ENCODE peak calls at places on chromosomes 11 and 22, in six cellular contexts. G is H9, L is neuronal stem cell, Z is mesenchymal stem cell, M is H1, V is IMR-90. A is an unnamed sample.

GRCh38 chr11:133810179-133810550 is 35.1 kb downstream of the SPATA19 start:
- DNase-seq in G (no peak), L (no peak), Z (no peak), M (no peak), V (no peak), A (no peak)

GRCh38 chr22:48923165-48923875 is 904.4 kb downstream of the BRD1 start:
- DNase-seq in G (no peak), L (no peak), Z (no peak), M (no peak), V (no peak), A (no peak)

GRCh38 chr11:32072872-32073661 is 17.8 kb upstream of the RCN1 start:
- DNase-seq in G (peak; percentile 40), L (peak; percentile 32), Z (no peak), M (no peak), V (no peak), A (no peak)

GRCh38 chr22:24444251-24444650 is 16.9 kb downstream of the ADORA2A start:
- DNase-seq in G (no peak), L (no peak), Z (no peak), M (no peak), V (no peak), A (no peak)

GRCh38 chr11:79054636-79055035 is 386.2 kb downstream of the TENM4 start:
- DNase-seq in G (no peak), L (no peak), Z (no peak), M (no peak), V (peak; percentile 87), A (no peak)

GRCh38 chr11:4539603-4540219 is 5.3 kb upstream of the OR52M1 start:
- DNase-seq in G (peak; percentile 39), L (peak; percentile 53), Z (peak; percentile 39), M (no peak), V (peak; percentile 29), A (peak; percentile 42)

GRCh38 chr11:92295175-92296137 is 70.8 kb downstream of the FAT3 start:
- DNase-seq in G (no peak), L (no peak), Z (peak; percentile 32), M (no peak), V (peak; percentile 33), A (no peak)

GRCh38 chr11:46490576-46491100 is 99.1 kb upstream of the CHRM4 start:
- DNase-seq in G (no peak), L (no peak), Z (peak; percentile 37), M (no peak), V (peak; percentile 46), A (no peak)

GRCh38 chr22:46083383-46084350 is 66.7 kb upstream of the PPARA start:
- DNase-seq in G (no peak), L (no peak), Z (no peak), M (no peak), V (no peak), A (no peak)

GRCh38 chr22:24540470-24540869 is 14.5 kb downstream of the GUCD1 start:
- DNase-seq in G (no peak), L (no peak), Z (no peak), M (no peak), V (no peak), A (no peak)

GRCh38 chr11:9150501-9150900 is 59.1 kb upstream of the SCUBE2 start:
- DNase-seq in G (no peak), L (no peak), Z (peak; percentile 81), M (no peak), V (peak; percentile 95), A (no peak)

GRCh38 chr11:100619484-100619883 is 67.6 kb upstream of the ARHGAP42 start:
- DNase-seq in G (no peak), L (no peak), Z (peak; percentile 38), M (no peak), V (peak; percentile 58), A (peak; percentile 61)

GRCh38 chr11:44596541-44597276 is 31.2 kb downstream of the CD82 start:
- DNase-seq in G (no peak), L (no peak), Z (no peak), M (no peak), V (no peak), A (peak; percentile 13)

GRCh38 chr11:87493516-87493915 is 455.8 kb downstream of the TMEM135 start:
- DNase-seq in G (peak; percentile 59), L (no peak), Z (no peak), M (peak; percentile 34), V (peak; percentile 55), A (peak; percentile 94)

GRCh38 chr22:44192098-44192810 is 11.5 kb downstream of the PARVG start:
- DNase-seq in G (peak; percentile 89), L (no peak), Z (no peak), M (peak; percentile 15), V (no peak), A (peak; percentile 46)

GRCh38 chr11:128161994-128162393 is 425.4 kb downstream of the ETS1 start:
- DNase-seq in G (no peak), L (no peak), Z (no peak), M (no peak), V (no peak), A (no peak)

DNA sequence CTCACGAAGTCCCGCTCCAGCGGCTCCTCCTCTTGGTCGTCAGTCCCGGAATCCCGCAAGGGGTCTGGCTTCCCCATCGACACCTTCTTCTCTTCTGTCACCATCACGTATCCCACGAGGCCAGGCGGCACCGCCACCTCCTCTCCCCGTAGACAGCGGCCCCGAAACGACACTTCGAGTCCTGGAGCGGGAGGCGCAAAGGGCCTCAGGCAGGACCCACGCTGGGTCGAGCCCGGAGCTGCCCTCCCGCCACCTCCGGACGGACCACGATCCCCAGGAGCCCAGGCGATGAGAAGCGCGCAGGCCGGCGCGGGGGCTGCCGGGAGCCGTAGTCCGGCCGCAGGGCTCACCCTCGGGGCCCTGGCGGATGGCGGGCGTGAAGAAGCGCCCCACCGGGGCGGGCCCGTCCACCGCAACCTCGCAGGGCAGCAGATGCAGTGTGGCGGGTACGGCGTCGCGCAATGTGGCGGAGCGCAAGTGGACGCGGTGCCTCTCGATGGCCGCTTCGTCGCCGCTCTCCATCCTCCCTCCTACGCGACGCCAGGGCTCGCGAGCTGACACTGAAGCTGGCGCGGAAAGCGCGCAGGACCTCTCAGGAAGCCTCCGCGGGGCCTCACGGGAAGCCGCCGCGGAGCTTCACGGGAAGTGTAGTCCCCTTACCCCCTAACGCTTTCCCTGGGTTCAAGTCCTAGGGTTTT is at the start of gene RNASEH2C:
- DNase-seq in G (peak; percentile 86), L (peak; percentile 78), Z (peak; percentile 85), M (peak; percentile 44), V (peak; percentile 80), A (peak; percentile 92)
- H3K18ac ChIP-seq in G (peak within 1 kb of the TSS; percentile 97), L (peak within 1 kb of the TSS; percentile 100), Z (peak within 1 kb of the TSS; percentile 95), M (peak within 1 kb of the TSS; percentile 99), V (peak within 1 kb of the TSS; percentile 58), A (no peak within 1 kb of the TSS)

DNA sequence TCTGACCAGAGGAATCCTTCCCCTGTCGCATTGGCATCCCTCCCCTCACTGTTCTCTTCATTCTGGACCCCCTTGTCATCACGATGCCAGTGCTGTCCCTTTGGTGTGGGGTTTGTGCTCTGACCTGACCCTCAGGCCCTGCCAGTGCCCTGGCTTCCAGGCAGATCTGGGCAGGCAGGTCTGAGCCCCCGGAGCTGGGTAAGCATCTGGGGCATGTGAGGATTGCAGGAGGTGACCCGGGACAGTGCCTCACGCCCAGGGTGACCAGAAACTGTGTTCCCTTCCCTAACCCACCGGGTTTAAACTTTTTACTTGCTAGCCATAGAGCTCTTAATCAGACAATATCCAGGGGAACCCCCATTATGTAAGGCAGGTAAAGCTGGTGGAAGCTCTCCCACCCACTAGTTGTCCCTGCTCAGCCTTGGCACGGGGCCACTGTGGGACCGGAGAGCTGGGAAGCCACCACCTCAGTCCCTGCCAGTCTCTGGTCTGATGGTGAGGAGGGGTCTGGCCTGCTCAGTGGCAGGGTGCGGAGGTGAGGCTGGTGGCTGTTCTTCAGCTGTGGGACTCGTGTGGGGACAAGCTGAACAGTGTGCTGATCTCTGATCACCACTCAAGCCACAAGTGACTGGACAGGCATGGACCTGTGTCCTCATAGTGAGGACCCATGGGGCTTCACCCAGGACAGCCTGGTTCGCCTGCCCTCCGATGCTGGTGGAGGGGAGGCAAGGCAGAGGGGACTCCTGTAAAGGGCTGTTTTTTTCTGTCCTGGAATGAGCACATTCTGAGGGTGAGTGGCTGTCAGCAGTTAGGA is 38.0 kb downstream of the BCR start:
- DNase-seq in G (no peak), L (no peak), Z (no peak), M (no peak), V (no peak), A (no peak)
- H3K18ac ChIP-seq in G (peak overlapping the region; percentile 29), L (peak overlapping the region; percentile 0), Z (peak overlapping the region; percentile 25), M (peak overlapping the region; percentile 13), V (peak overlapping the region; percentile 29), A (no peak overlapping the region)

DNA sequence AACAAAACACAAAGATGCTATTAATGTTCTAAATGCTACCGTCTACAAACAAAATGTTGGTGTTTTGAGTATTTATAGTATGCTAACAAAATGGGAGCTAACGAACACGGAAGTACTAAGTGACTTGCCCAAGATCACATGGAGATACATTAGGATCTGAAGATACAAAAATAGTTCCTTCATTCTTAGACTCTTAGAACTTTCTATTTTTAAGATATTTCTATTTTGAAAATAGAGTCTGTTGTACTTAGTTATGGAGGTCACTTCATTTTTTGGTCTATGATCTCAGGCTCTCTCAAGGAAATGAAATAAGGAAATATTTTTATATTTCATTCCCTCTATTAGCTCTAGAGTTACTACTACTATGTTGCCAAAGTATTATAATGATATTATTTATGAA is 64.2 kb downstream of the APOL5 start:
- DNase-seq in G (no peak), L (no peak), Z (no peak), M (no peak), V (no peak), A (no peak)
- H3K18ac ChIP-seq in G (no peak overlapping the region), L (no peak overlapping the region), Z (no peak overlapping the region), M (no peak overlapping the region), V (no peak overlapping the region), A (no peak overlapping the region)

GRCh38 chr22:40813912-40814315 is 5.2 kb downstream of the SLC25A17 start:
- DNase-seq in G (no peak), L (no peak), Z (no peak), M (no peak), V (no peak), A (no peak)

GRCh38 chr22:40817737-40818136 is 1.4 kb downstream of the SLC25A17 start:
- DNase-seq in G (no peak), L (no peak), Z (no peak), M (no peak), V (no peak), A (no peak)

GRCh38 chr22:40819741-40820140 is 595 bp upstream of the SLC25A17 start:
- DNase-seq in G (no peak), L (no peak), Z (peak; percentile 64), M (no peak), V (peak; percentile 42), A (no peak)

GRCh38 chr22:40818192-40818746 is 877 bp downstream of the SLC25A17 start:
- DNase-seq in G (no peak), L (no peak), Z (no peak), M (no peak), V (no peak), A (peak; percentile 4)

DNA sequence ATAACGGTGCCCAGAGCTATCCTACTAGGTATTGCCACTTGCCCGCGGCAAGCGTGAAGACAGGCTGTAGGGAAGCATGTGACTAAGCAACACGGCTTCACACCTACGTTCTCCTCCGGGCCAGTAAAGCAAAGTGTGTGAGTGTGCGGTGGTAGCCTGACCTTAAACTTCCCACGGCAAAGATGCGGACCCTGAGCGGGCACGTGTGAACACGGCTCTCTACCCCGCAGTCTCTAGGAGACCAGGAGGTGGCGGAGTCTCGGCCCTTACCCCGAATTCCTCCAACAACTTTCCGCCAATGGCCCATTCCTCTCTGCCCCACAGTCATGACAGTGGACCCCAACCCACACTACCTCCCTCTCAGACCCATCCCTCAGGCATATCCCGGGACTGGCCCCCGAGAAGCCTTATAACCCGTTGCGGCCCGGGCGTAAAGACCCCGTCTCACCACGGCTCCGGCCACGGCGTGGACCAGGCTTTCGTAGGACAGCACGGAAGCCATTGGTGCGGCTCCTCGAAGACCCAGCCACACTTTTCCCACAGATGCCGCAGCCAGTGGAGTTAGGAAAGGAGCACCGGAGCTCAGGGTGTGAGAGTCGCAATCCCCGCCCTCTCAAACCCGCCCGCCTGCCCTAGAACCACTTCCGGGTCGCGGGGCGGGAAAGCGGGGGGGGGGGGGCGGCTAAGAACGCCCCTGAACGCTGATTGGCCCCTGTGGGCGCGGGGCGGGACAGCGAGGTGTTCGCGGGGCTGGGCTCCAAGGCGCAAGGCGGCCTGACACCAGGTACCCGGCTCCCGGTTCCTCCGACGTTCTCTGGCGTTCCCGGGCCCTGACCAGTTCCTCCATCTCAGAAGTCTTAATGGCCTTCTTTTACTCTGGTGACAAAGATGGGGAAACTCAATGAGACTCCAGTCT is at the start of gene SLC25A17:
- DNase-seq in G (peak; percentile 95), L (peak; percentile 70), Z (peak; percentile 86), M (peak; percentile 69), V (peak; percentile 69), A (peak; percentile 94)
- H3K18ac ChIP-seq in G (peak within 1 kb of the TSS; percentile 74), L (peak within 1 kb of the TSS; percentile 97), Z (peak within 1 kb of the TSS; percentile 3), M (peak within 1 kb of the TSS; percentile 82), V (peak within 1 kb of the TSS; percentile 26), A (peak within 1 kb of the TSS; percentile 72)

A was measured in mesendoderm.